ENCODE peak calls at places on chromosomes 11 and 22, in ten cellular contexts. V is cardiac fibroblast, L is HL-60, Q is omental fat pad, W is AG09309, S is A549, D is bronchial epithelial cell, R is endodermal cell, O is RWPE1, A is kidney epithelial cell. B is an unnamed sample.

GRCh38 chr22:47054231-47055072 is 292.0 kb downstream of the TBC1D22A start:
- DNase-seq in O (no peak), L (no peak), Q (no peak), W (no peak), A (no peak), R (no peak), S (no peak), D (no peak), V (no peak), B (no peak)

GRCh38 chr11:62217191-62217748 is 8.8 kb downstream of the SCGB2A1 start:
- DNase-seq in D (no peak), Q (no peak), W (no peak), L (no peak), O (peak; percentile 37), R (no peak), S (peak; percentile 46), V (peak; percentile 52), A (no peak), B (no peak)

GRCh38 chr11:21774212-21774611 is 418.7 kb upstream of the ANO5 start:
- DNase-seq in L (no peak), D (peak; percentile 4), Q (no peak), A (no peak), O (no peak), S (no peak), W (no peak), R (peak; percentile 26), V (no peak), B (no peak)

GRCh38 chr11:68331338-68331947 is 19.1 kb downstream of the LRP5 start:
- DNase-seq in Q (no peak), L (no peak), S (no peak), W (no peak), R (peak; percentile 62), A (no peak), V (no peak), D (no peak), O (no peak), B (peak; percentile 59)

GRCh38 chr11:1478544-1478943 is 8.0 kb downstream of the MOB2 start:
- DNase-seq in Q (no peak), O (no peak), A (no peak), L (peak; percentile 30), S (no peak), D (no peak), W (no peak), R (no peak), V (no peak), B (no peak)

GRCh38 chr22:35918466-35918865 is 110.2 kb downstream of the RBFOX2 start:
- DNase-seq in V (no peak), O (no peak), R (no peak), D (no peak), A (no peak), Q (no peak), L (no peak), S (no peak), W (no peak), B (no peak)

GRCh38 chr22:41762980-41763779 is 37.3 kb upstream of the CCDC134 start:
- DNase-seq in D (peak; percentile 87), R (peak; percentile 96), W (no peak), Q (no peak), V (peak; percentile 21), O (no peak), L (no peak), A (no peak), S (peak; percentile 48), B (peak; percentile 68)

GRCh38 chr11:130092661-130093060 is 23.0 kb downstream of the APLP2 start:
- DNase-seq in S (no peak), A (no peak), D (no peak), O (no peak), V (no peak), Q (no peak), R (no peak), L (no peak), W (no peak), B (no peak)

GRCh38 chr11:45560935-45561330 is 104.5 kb downstream of the CHST1 start:
- DNase-seq in D (no peak), S (no peak), L (no peak), W (no peak), A (no peak), R (no peak), Q (no peak), O (no peak), V (no peak), B (no peak)

GRCh38 chr11:77560605-77561004 is 29.1 kb upstream of the AQP11 start:
- DNase-seq in D (peak; percentile 87), V (peak; percentile 40), A (no peak), W (no peak), R (no peak), Q (no peak), L (no peak), S (peak; percentile 43), O (peak; percentile 60), B (no peak)

GRCh38 chr11:85799142-85799541 is 11.8 kb downstream of the SYTL2 start:
- DNase-seq in Q (no peak), O (no peak), L (no peak), D (no peak), A (no peak), S (no peak), V (no peak), W (no peak), R (no peak), B (no peak)

DNA sequence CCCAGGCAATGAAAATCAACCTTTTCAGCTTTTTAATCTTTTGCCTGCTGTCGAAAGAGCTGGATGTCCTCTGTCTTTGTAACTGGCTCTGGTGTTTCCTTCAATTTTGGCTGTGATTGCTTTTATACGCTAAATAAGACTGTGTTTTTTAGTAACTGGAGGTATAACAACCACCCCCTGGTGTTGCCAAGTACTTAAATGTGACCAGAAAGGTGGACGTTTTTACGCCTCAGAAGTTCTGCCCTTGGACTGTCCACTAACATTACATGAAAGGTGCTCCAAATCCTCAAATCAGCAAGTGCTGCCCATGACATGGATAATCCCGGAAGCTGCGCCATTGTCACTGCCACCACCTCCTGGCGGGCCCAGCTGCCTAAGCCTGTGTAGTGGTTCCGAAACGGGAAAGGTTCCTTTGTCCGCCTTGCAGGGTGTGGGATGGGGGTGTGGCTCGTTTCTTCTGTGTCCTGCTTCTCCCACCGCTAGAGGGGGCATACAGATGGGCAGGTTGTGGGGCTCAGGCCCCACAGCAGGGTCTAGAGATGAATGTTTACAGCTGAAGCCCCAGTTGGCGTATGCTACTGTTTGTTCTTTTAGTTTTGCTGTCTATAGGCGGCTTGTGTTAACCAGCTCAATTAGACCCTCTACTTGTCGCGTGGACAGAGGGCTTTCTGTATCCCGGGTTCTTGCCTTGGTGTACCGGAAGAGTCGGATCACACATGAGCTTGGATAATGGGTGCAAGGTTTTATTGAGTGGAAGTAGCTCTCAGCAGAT is 82.2 kb upstream of the SEPTIN5 start:
- DNase-seq in V (peak; percentile 55), W (peak; percentile 14), R (peak; percentile 89), S (peak; percentile 51), Q (no peak), D (peak; percentile 34), O (peak; percentile 22), L (peak; percentile 24), A (no peak), B (peak; percentile 49)
- TF ChIP-seq CTCF in V (peak; percentile 60), W (peak; percentile 73), R (peak; percentile 76), S (peak; percentile 36), Q (no peak), D (peak; percentile 61), O (peak; percentile 64), L (peak; percentile 35), A (peak; percentile 59), B (no peak)

DNA sequence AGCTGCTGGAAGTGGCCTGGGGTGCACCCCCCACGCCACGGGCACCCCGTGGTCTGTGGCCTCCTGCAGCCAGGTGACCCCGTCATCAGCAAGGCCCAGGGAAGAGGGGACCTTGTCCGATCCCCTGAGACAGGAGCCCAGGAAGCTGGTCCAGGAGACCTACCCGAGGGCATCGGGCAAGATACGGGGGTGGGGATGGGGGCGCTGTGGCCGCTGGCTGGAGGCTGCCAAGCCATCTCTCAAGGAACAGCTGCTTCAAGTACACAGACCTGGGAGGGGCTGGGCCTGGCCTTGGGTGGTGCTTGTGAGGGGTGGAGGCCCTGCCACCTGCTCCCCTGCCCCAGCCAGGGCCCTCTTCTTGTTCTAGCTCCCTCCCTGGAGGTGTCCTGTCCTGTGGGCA is 1272.1 kb downstream of the BRD1 start:
- DNase-seq in Q (no peak), A (no peak), O (no peak), V (no peak), D (no peak), R (no peak), S (no peak), L (no peak), W (no peak), B (no peak)
- TF ChIP-seq CTCF in Q (no peak), A (no peak), O (no peak), V (no peak), D (no peak), R (no peak), S (no peak), L (no peak), W (no peak), B (no peak)

DNA sequence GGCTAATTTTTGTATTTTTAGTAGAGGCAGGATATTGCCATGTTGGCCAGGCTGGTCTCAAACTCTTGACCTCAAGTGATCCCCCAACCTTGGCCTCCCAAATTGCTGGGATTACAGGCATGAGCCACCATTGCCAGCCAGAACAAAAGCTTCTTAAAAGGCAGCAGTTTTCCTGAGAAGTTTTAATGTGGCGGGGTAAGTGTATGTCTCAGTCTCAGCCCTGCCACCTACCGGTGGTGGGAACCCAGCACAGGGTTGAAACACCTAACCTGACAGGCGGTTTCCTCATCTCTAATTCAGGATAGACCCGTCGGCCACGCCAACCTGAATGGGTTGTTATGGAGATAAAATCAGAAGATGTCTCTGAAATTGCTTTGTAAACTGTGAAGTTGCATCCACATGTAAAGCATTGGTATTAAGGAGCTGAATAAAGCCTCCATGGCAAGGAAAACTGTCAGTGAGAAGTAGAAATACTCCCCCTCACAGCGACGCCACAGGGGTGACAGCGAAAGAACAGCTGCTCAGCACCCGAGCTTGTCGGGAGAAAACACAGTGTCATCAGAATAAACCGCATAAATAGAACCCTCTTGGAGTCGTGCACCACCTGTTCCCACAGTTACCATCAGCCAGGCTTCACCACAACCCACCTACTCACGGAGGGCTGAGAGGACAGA is 165.9 kb upstream of the NCAM1 start:
- DNase-seq in W (no peak), V (peak; percentile 57), Q (no peak), D (peak; percentile 42), S (peak; percentile 37), R (peak; percentile 86), L (peak; percentile 2), A (no peak), O (peak; percentile 70), B (peak; percentile 41)
- TF ChIP-seq CTCF in W (peak; percentile 68), V (peak; percentile 78), Q (no peak), D (peak; percentile 74), S (peak; percentile 41), R (peak; percentile 84), L (peak; percentile 63), A (peak; percentile 59), O (peak; percentile 40), B (peak; percentile 52)

DNA sequence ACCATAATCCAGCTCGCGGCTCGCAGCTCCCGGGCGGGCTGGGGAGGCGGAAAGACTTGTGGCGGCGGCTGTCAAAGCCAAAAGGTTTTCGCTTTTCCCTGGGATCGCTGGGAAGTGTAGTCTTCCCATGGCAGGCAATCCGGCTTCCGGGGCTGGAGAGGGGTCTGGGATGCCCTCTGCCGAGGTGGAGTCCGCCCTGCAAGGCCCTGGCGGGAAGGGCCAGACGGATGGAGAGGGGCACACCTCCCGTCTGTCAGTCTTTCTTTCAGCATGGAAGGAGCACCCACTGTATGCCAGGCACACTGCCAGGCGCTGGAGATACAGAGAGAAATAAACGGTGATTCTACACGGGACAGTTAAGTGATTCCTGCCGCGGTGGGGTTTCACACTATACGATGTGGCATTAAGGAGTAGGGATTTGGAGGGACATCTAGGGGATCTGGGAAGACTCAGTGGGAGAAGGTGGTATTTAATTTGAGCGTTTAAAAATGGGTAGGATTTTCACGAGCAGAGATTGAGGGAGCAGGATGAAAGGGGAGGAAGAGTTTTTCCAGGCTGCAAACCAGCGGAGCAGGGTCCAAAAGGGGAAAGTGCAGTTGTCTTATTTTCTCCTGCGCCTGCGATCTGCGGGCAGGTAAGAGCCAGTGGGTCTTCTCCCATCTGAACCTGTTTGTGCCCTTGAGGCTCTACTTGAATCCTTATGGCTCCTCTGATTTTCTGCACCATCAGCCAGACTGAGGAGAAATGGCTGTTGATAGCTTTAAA is at the start of gene BACE1:
- DNase-seq in O (peak; percentile 82), R (peak; percentile 97), W (peak; percentile 56), D (peak; percentile 63), V (peak; percentile 78), S (peak; percentile 81), Q (peak; percentile 35), L (peak; percentile 50), A (peak; percentile 50), B (peak; percentile 27)
- TF ChIP-seq CTCF in O (peak; percentile 65), R (peak; percentile 68), W (peak; percentile 72), D (no peak), V (peak; percentile 55), S (peak; percentile 20), Q (no peak), L (no peak), A (peak; percentile 54), B (no peak)